ENCODE peak calls at places on chromosomes 16 and 17, in four cellular contexts. I is retinal pigment epithelial cell, B is B cell, J is cardiac fibroblast. H is an unnamed sample.

GRCh38 chr17:16488572-16488997 is 3.4 kb downstream of the LRRC75A start:
- DNase-seq in I (no peak), B (no peak), J (no peak), H (no peak)

GRCh38 chr16:51716195-51716594 is 565.1 kb upstream of the SALL1 start:
- DNase-seq in I (no peak), B (no peak), J (no peak), H (no peak)

GRCh38 chr16:5007256-5007655 is 26.5 kb downstream of the NAGPA start:
- DNase-seq in I (no peak), B (no peak), J (no peak), H (no peak)

GRCh38 chr17:73104450-73104849 is 12.0 kb upstream of the SLC39A11 start:
- DNase-seq in I (no peak), B (no peak), J (no peak), H (no peak)

GRCh38 chr17:16962804-16963203 is 9.1 kb downstream of the TNFRSF13B start:
- DNase-seq in I (no peak), B (no peak), J (no peak), H (no peak)

GRCh38 chr16:70691223-70692129 is 5.6 kb upstream of the MTSS2 start:
- DNase-seq in I (peak), B (no peak), J (peak), H (no peak)

GRCh38 chr17:15930426-15930825 is 14.5 kb upstream of the ADORA2B start:
- DNase-seq in I (no peak), B (no peak), J (peak), H (no peak)

GRCh38 chr17:69638516-69638915 is 224.0 kb downstream of the MAP2K6 start:
- DNase-seq in I (no peak), B (no peak), J (no peak), H (no peak)

GRCh38 chr16:23908790-23909189 is 73.0 kb downstream of the PRKCB start:
- DNase-seq in I (no peak), B (no peak), J (no peak), H (no peak)

GRCh38 chr17:16361874-16362273 is 8.6 kb upstream of the CENPV start:
- DNase-seq in I (no peak), B (no peak), J (no peak), H (no peak)

GRCh38 chr16:22008215-22009142 is 568 bp downstream of the MOSMO start:
- DNase-seq in I (no peak), B (peak), J (no peak), H (no peak)

GRCh38 chr17:49018116-49018612 is 21.0 kb downstream of the IGF2BP1 start:
- DNase-seq in I (no peak), B (no peak), J (no peak), H (no peak)

GRCh38 chr16:13435873-13436474 is 484.0 kb upstream of the ERCC4 start:
- DNase-seq in I (no peak), B (no peak), J (no peak), H (no peak)

GRCh38 chr17:17042851-17043667 is 802 bp downstream of the MPRIP start:
- DNase-seq in I (no peak), B (no peak), J (peak), H (no peak)

GRCh38 chr16:4512473-4512872 is 26.1 kb downstream of the CDIP1 start:
- DNase-seq in I (no peak), B (no peak), J (no peak), H (no peak)

GRCh38 chr17:80270836-80271235 is 10.2 kb downstream of the RNF213 start:
- DNase-seq in I (no peak), B (no peak), J (peak), H (no peak)

GRCh38 chr16:50736448-50736847 is 5.4 kb upstream of the CYLD start:
- DNase-seq in I (no peak), B (no peak), J (no peak), H (no peak)

GRCh38 chr17:55527520-55528118 is 16.4 kb upstream of the SMIM36 start:
- DNase-seq in I (no peak), B (no peak), J (peak), H (no peak)

GRCh38 chr16:20359997-20360396 is 7.5 kb upstream of the UMOD start:
- DNase-seq in I (no peak), B (no peak), J (no peak), H (no peak)
- TF ChIP-seq CTCF in I (no peak), B (no peak), J (no peak), H (peak)

DNA sequence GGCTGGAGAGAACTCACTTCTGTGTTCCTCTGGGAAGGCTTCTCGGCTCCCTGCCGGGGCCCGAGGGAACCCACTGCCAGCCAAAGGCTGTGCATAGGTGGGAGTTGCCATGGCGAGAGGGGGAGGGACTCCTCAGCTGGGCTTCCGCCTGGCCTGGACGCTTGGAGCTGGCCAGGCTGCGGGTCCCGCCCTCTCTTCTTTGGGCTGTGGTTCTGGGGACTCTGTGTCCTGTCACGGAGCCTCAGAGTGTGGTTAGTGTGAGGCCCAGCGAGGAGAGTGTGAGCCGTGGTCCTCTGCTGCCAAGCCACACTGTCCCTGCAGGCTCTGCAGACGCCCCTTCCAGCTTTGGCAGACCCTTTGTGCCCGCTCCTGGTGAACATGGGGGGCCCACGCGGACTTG is 123.1 kb downstream of the OR1D5 start:
- DNase-seq in I (no peak), B (no peak), J (no peak), H (no peak)
- TF ChIP-seq CTCF in I (no peak), B (no peak), J (no peak), H (no peak)

GRCh38 chr16:57998484-57998883 is 2.0 kb downstream of the ZNF319 start:
- DNase-seq in I (no peak), B (no peak), J (peak), H (no peak)

GRCh38 chr16:57998992-57999365 is 1.5 kb downstream of the ZNF319 start:
- DNase-seq in I (no peak), B (no peak), J (no peak), H (no peak)

GRCh38 chr16:57999971-58000705 is at the start of gene ZNF319:
- DNase-seq in I (no peak), B (peak), J (no peak), H (peak)

GRCh38 chr16:58000706-58001676 is at the start of gene USB1:
- DNase-seq in I (no peak), B (peak), J (peak), H (peak)

GRCh38 chr16:57999366-57999970 is 1.0 kb downstream of the ZNF319 start:
- DNase-seq in I (no peak), B (peak), J (peak), H (no peak)
- TF ChIP-seq CTCF in I (no peak), B (no peak), J (peak), H (no peak)

GRCh38 chr17:81831957-81832607 is 1.0 kb downstream of the MCRIP1 start:
- DNase-seq in I (no peak), B (no peak), J (peak), H (no peak)
- TF ChIP-seq CTCF in I (no peak), B (no peak), J (no peak), H (no peak)

GRCh38 chr16:88428616-88429386 is 24.3 kb upstream of the ZFPM1 start:
- DNase-seq in I (no peak), B (no peak), J (no peak), H (no peak)
- TF ChIP-seq CTCF in I (no peak), B (no peak), J (peak), H (no peak)

DNA sequence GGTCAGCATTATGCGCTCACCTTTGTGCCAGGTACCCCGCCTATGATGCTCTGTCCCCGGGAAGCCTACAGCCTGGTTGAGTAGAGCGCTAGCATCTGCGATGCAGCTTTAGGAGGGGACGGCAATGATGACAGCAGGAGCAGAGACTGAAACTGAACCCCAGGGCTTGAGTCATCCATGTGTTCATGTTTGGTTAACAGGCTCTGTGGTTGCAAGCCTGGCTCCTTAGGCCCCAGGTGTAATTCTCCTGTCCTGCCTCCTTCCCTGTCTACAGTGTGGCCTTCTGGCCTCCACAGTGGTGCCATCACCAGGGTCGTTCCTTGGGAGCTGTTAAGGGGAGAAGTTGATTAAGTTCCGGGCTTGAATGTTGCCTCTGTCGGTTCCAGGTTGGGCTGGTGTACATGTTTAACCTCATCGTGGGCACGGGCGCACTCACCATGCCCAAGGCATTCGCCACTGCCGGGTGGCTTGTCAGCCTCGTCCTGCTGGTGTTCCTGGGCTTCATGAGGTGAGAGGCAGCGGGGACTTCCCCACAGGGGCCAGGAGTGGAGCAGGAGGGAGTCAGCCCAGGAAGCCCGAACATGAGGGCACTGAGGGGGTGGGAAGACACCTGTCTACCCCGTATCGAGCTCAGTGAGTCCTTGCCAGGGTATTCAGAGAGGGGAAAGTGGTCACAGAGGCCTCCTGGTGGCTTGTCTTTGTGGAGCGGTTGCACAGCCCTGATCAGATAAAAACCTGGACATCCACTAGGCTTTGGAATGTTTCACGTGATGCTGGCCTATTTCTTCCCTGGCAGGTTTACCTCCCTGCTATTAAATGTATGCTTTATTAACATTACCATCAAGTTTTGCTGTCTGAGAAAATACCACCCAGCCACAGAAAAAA is 9.2 kb upstream of the NAT9 start:
- DNase-seq in I (no peak), B (no peak), J (no peak), H (no peak)
- TF ChIP-seq CTCF in I (peak), B (no peak), J (no peak), H (no peak)

DNA sequence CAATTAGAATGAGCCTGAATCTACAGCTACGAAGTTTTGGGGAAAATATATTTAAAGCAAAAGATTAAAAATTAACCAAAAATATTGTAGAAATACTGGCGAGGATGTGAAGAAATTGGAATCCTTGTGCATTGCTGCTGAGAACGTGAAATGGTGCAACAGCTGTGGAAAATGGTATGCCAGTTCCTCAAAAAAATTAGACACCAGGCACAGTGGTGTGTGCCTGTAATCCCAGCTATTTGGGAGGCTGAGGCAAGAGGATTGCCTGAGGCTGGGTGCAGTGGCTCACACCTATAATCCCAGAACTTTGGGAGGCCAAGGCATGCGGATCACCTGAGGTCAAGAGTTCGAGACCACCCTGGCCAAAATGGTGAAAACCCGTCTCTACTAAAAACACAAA is 119.9 kb upstream of the TMEM97 start:
- DNase-seq in I (no peak), B (no peak), J (no peak), H (no peak)
- TF ChIP-seq CTCF in I (no peak), B (no peak), J (no peak), H (no peak)

GRCh38 chr17:28346199-28346580 is 10.6 kb downstream of the TNFAIP1 start:
- DNase-seq in I (no peak), B (no peak), J (no peak), H (no peak)

GRCh38 chr17:28348979-28349378 is 8.3 kb downstream of the POLDIP2 start:
- DNase-seq in I (no peak), B (no peak), J (no peak), H (no peak)

GRCh38 chr17:28345420-28346198 is 10.0 kb downstream of the TNFAIP1 start:
- DNase-seq in I (no peak), B (no peak), J (peak), H (no peak)

GRCh38 chr17:28347261-28347891 is 10.0 kb downstream of the POLDIP2 start:
- DNase-seq in I (peak), B (no peak), J (peak), H (no peak)

DNA sequence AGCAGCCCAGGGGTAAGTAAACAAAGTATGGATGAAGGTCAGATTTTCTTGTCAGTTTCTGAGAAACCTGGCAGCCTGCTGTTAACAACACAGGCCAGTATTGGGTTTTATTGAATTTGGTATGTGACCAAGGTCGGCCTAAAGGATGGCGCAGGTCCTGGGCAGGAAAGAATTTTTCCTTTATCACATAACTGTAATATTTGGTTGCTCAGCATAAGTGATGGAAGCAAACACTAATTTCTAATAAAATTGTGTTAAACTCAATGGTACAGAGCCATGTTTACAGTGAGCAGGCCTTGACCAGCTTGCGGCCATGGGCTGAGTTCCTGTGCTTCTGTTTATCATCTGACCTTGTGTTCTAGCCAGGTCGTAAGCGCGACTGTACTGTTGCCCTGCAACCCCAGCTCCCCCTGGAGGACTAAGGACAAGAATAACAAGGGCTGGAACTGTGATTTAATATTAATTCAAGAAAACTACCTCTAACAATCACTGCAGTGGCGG is 10.5 kb downstream of the POLDIP2 start:
- DNase-seq in I (no peak), B (no peak), J (no peak), H (no peak)
- TF ChIP-seq CTCF in I (peak), B (no peak), J (peak), H (peak)

GRCh38 chr17:82226809-82227628 is 1.8 kb upstream of the SLC16A3 start:
- DNase-seq in I (no peak), B (no peak), J (no peak), H (no peak)
- TF ChIP-seq CTCF in I (no peak), B (no peak), J (no peak), H (no peak)